ENCODE peak calls at places on chromosome 3, in four cellular contexts. P is stimulated activated CD4-positive, alpha-beta T cell treated with anti-CD3 and anti-CD28 coated beads, Interleukin-1b, Interleukin-23, amount 100 ng/mL, for 1 hour; J is HCEC 1CT; N is CD4-positive, alpha-beta memory T cell. B is an unnamed sample.
A peak's percentile ranks its signal among the peaks of the same experiment; 100 is the strongest.

GRCh38 chr3:32181801-32182200 is 56.7 kb upstream of the CMTM8 start:
- DNase-seq in J (no peak), N (no peak), P (no peak), B (no peak)

GRCh38 chr3:154314152-154314551 is 10.1 kb downstream of the DHX36 start:
- DNase-seq in P (no peak), N (no peak), J (no peak), B (no peak)

GRCh38 chr3:39413691-39414420 is 7.3 kb downstream of the RPSA start:
- DNase-seq in J (no peak), P (no peak), N (no peak), B (no peak)

GRCh38 chr3:94374439-94375161 is 311.7 kb downstream of the NSUN3 start:
- DNase-seq in P (no peak), N (no peak), J (no peak), B (no peak)

GRCh38 chr3:127953636-127954035 is 38.6 kb downstream of the KBTBD12 start:
- DNase-seq in N (no peak), J (peak; percentile 31), P (no peak), B (peak; percentile 18)

GRCh38 chr3:155232605-155233004 is 60.9 kb downstream of the STRIT1 start:
- DNase-seq in P (no peak), N (no peak), J (peak; percentile 83), B (peak; percentile 92)

GRCh38 chr3:97937205-97937604 is 35.0 kb downstream of the RIOX2 start:
- DNase-seq in P (no peak), N (no peak), J (peak; percentile 13), B (no peak)

GRCh38 chr3:33403756-33404155 is 36.4 kb downstream of the UBP1 start:
- DNase-seq in J (no peak), N (no peak), P (no peak), B (peak; percentile 23)

GRCh38 chr3:101009386-101009785 is 16.2 kb upstream of the ABI3BP start:
- DNase-seq in N (no peak), J (peak; percentile 32), P (no peak), B (peak; percentile 51)

GRCh38 chr3:125374501-125374995 is 577 bp downstream of the ZNF148 start:
- DNase-seq in N (no peak), P (no peak), J (peak; percentile 48), B (peak; percentile 38)

GRCh38 chr3:42224178-42224577 is 41.8 kb downstream of the CCK start:
- DNase-seq in P (no peak), J (no peak), N (no peak), B (no peak)

GRCh38 chr3:57110797-57111196 is 50.3 kb downstream of the SPATA12 start:
- DNase-seq in P (no peak), N (no peak), J (no peak), B (no peak)

GRCh38 chr3:143629726-143630125 is 218.5 kb downstream of the SLC9A9 start:
- DNase-seq in N (no peak), P (no peak), J (no peak), B (no peak)

GRCh38 chr3:18349197-18349798 is 75.8 kb downstream of the SATB1 start:
- DNase-seq in J (no peak), P (no peak), N (no peak), B (no peak)

GRCh38 chr3:169002689-169003088 is 660.8 kb downstream of the MECOM start:
- DNase-seq in N (no peak), J (no peak), P (no peak), B (no peak)

GRCh38 chr3:65833761-65834505 is 204.8 kb downstream of the MAGI1 start:
- DNase-seq in N (no peak), J (peak; percentile 83), P (no peak), B (peak; percentile 80)

GRCh38 chr3:183844606-183845005 is 19.2 kb upstream of the MAP6D1 start:
- DNase-seq in P (no peak), J (peak; percentile 91), N (no peak), B (peak; percentile 92)

GRCh38 chr3:130755666-130756065 is 9.0 kb upstream of the PIK3R4 start:
- DNase-seq in P (no peak), N (no peak), J (no peak), B (no peak)

GRCh38 chr3:77467702-77468407 is 428.0 kb downstream of the ROBO2 start:
- DNase-seq in N (no peak), J (peak; percentile 9), P (no peak), B (no peak)

GRCh38 chr3:194337965-194338753 is 13.0 kb downstream of the CPN2 start:
- DNase-seq in J (no peak), P (no peak), N (no peak), B (peak; percentile 42)

GRCh38 chr3:170997966-170998913 is 28.3 kb downstream of the SLC2A2 start:
- DNase-seq in J (peak; percentile 27), N (no peak), P (no peak), B (peak; percentile 59)

GRCh38 chr3:81622395-81622794 is 139.1 kb downstream of the GBE1 start:
- DNase-seq in N (no peak), P (no peak), J (peak; percentile 19), B (peak; percentile 53)

GRCh38 chr3:43425829-43426228 is 139.5 kb downstream of the SNRK start:
- DNase-seq in J (no peak), N (no peak), P (no peak), B (no peak)

GRCh38 chr3:134419966-134420321 is 45.7 kb upstream of the AMOTL2 start:
- DNase-seq in J (no peak), N (no peak), P (no peak), B (no peak)

GRCh38 chr3:45537596-45537959 is 57.0 kb upstream of the LIMD1 start:
- DNase-seq in P (no peak), J (no peak), N (no peak), B (no peak)

GRCh38 chr3:4680881-4681300 is 187.7 kb downstream of the ITPR1 start:
- DNase-seq in N (no peak), P (no peak), J (peak; percentile 53), B (peak; percentile 29)

GRCh38 chr3:63990733-63991132 is 32.6 kb downstream of the PSMD6 start:
- DNase-seq in P (no peak), J (no peak), N (no peak), B (no peak)

GRCh38 chr3:32238027-32238815 is at the start of gene CMTM8:
- DNase-seq in J (no peak), P (peak; percentile 35), N (peak; percentile 66), B (no peak)

GRCh38 chr3:74328505-74328904 is 286.0 kb downstream of the CNTN3 start:
- DNase-seq in J (no peak), N (no peak), P (no peak), B (no peak)

GRCh38 chr3:175193815-175194518 is 334.8 kb downstream of the NAALADL2 start:
- DNase-seq in N (no peak), P (no peak), J (peak; percentile 73), B (peak; percentile 60)

GRCh38 chr3:51686512-51687215 is 15.6 kb downstream of the TEX264 start:
- DNase-seq in P (peak; percentile 48), N (peak; percentile 82), J (no peak), B (peak; percentile 8)

GRCh38 chr3:167166594-167167253 is 213.4 kb downstream of the ZBBX start:
- DNase-seq in N (no peak), P (no peak), J (no peak), B (no peak)

GRCh38 chr3:46716461-46717441 is 918 bp downstream of the PRSS50 start:
- DNase-seq in N (no peak), J (no peak), P (no peak), B (no peak)

GRCh38 chr3:151290673-151291072 is 12.3 kb upstream of the P2RY14 start:
- DNase-seq in N (no peak), P (no peak), J (peak; percentile 55), B (peak; percentile 66)

GRCh38 chr3:5039585-5039984 is 60.3 kb downstream of the BHLHE40 start:
- DNase-seq in P (no peak), J (no peak), N (no peak), B (no peak)

GRCh38 chr3:42118762-42119361 is 27.7 kb downstream of the TRAK1 start:
- DNase-seq in N (no peak), P (no peak), J (peak; percentile 32), B (peak; percentile 49)

GRCh38 chr3:197750863-197751737 is 1.4 kb downstream of the FYTTD1 start:
- DNase-seq in J (peak; percentile 37), N (peak; percentile 33), P (peak; percentile 10), B (peak; percentile 43)

B was measured in IMR-90.